ENCODE peak calls at places on chromosomes 6 and 20, in four cellular contexts. One of them, this sample, is unnamed.

GRCh38 chr6:56637640-56638039 is 5.0 kb downstream of the DST start:
- DNase-seq in HepG2: peak
- DNase-seq in H1: no peak
- DNase-seq in GM12878: peak
- DNase-seq in this sample: peak

GRCh38 chr20:52191132-52191435 is 495 bp downstream of the ZFP64 start:
- DNase-seq in HepG2: no peak
- DNase-seq in H1: no peak
- DNase-seq in GM12878: no peak
- DNase-seq in this sample: peak

GRCh38 chr6:166529571-166529970 is 56.9 kb downstream of the RAMACL start:
- DNase-seq in HepG2: no peak
- DNase-seq in H1: no peak
- DNase-seq in GM12878: no peak
- DNase-seq in this sample: no peak

GRCh38 chr20:23132930-23133559 is 46.9 kb upstream of the CD93 start:
- DNase-seq in HepG2: no peak
- DNase-seq in H1: no peak
- DNase-seq in GM12878: no peak
- DNase-seq in this sample: no peak

GRCh38 chr6:161080263-161080970 is 88.8 kb downstream of the MAP3K4 start:
- DNase-seq in HepG2: no peak
- DNase-seq in H1: no peak
- DNase-seq in GM12878: no peak
- DNase-seq in this sample: no peak

GRCh38 chr6:18080544-18080943 is 41.9 kb downstream of the NHLRC1 start:
- DNase-seq in HepG2: no peak
- DNase-seq in H1: no peak
- DNase-seq in GM12878: no peak
- DNase-seq in this sample: no peak

GRCh38 chr6:108955329-108955949 is 107.2 kb downstream of the ARMC2 start:
- DNase-seq in HepG2: no peak
- DNase-seq in H1: no peak
- DNase-seq in GM12878: no peak
- DNase-seq in this sample: no peak

GRCh38 chr6:32168807-32169206 is 4.4 kb downstream of the EGFL8 start:
- DNase-seq in HepG2: no peak
- DNase-seq in H1: no peak
- DNase-seq in GM12878: no peak
- DNase-seq in this sample: no peak

GRCh38 chr20:62485062-62485700 is 9.4 kb upstream of the GATA5 start:
- DNase-seq in HepG2: no peak
- DNase-seq in H1: no peak
- DNase-seq in GM12878: no peak
- DNase-seq in this sample: no peak

GRCh38 chr20:61744691-61745396 is 320.8 kb downstream of the TAF4 start:
- DNase-seq in HepG2: no peak
- DNase-seq in H1: no peak
- DNase-seq in GM12878: no peak
- DNase-seq in this sample: no peak

DNA sequence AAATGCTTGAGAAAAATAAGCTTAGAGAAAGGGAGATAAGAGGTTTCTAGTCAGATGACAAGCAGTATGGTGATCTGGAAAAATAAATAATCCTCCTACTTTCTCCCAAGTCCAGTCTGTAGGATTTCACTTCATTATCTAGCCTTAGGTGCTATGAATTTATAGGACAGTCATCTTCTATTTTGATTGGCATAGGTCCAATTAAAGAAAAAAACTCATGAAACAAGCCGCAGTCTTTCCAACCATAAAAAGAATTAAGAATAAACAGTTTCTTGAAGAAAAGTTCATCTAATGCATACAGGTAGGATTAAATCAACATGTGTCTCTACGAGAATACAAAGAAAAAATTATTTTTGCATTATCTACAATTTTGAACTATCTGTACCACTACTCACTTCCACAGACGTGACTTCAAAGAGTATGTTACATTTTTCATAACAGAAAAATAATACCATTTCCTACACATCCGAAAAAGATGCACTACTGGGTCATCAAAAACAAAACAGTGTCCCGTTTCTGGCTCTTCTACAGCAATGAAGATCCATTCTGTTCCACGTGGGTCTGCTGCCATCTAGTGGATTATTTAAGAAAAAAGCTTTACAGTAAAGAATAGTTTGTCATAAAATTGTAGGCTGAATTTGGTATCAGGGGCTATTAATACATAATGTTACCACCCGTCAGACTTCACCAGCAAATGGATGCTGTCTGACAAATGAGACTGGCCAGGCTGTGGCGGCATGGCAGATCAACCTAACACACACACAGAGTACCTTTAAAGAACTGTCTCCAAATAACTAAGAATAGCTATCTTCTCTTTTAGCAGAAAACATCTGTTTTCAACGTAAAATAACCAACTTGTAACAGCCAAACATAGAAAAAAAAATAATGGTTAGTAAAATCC is 28.9 kb downstream of the STX7 start:
- DNase-seq in HepG2: peak
- DNase-seq in H1: no peak
- DNase-seq in GM12878: peak
- DNase-seq in this sample: peak
- TF ChIP-seq ZNF274 in HepG2: no peak
- TF ChIP-seq ZNF274 in H1: no peak
- TF ChIP-seq ZNF274 in GM12878: no peak
- TF ChIP-seq ZNF274 in this sample: no peak

GRCh38 chr20:48708116-48708515 is 119.7 kb downstream of the PREX1 start:
- DNase-seq in HepG2: no peak
- DNase-seq in H1: no peak
- DNase-seq in GM12878: no peak
- DNase-seq in this sample: no peak
- TF ChIP-seq SUZ12 in HepG2: no peak
- TF ChIP-seq SUZ12 in H1: no peak
- TF ChIP-seq SUZ12 in GM12878: no peak
- TF ChIP-seq SUZ12 in this sample: no peak

GRCh38 chr20:50379991-50380696 is 130.0 kb upstream of the PTPN1 start:
- DNase-seq in HepG2: no peak
- DNase-seq in H1: no peak
- DNase-seq in GM12878: no peak
- DNase-seq in this sample: no peak
- H3K9ac ChIP-seq in HepG2: peak
- H3K9ac ChIP-seq in H1: no peak
- H3K9ac ChIP-seq in GM12878: no peak
- H3K9ac ChIP-seq in this sample: no peak

GRCh38 chr6:156560476-156560875 is 216.7 kb upstream of the ARID1B start:
- DNase-seq in HepG2: no peak
- DNase-seq in H1: no peak
- DNase-seq in GM12878: no peak
- DNase-seq in this sample: no peak

GRCh38 chr6:156559151-156559690 is 218.0 kb upstream of the ARID1B start:
- DNase-seq in HepG2: no peak
- DNase-seq in H1: no peak
- DNase-seq in GM12878: no peak
- DNase-seq in this sample: no peak

GRCh38 chr6:156555117-156555516 is 222.1 kb upstream of the ARID1B start:
- DNase-seq in HepG2: no peak
- DNase-seq in H1: no peak
- DNase-seq in GM12878: no peak
- DNase-seq in this sample: no peak

GRCh38 chr6:156556830-156557229 is 220.3 kb upstream of the ARID1B start:
- DNase-seq in HepG2: no peak
- DNase-seq in H1: no peak
- DNase-seq in GM12878: no peak
- DNase-seq in this sample: no peak

GRCh38 chr6:156557269-156557885 is 219.8 kb upstream of the ARID1B start:
- DNase-seq in HepG2: peak
- DNase-seq in H1: no peak
- DNase-seq in GM12878: no peak
- DNase-seq in this sample: peak
- TF ChIP-seq ZNF274 in HepG2: no peak
- TF ChIP-seq ZNF274 in H1: no peak
- TF ChIP-seq ZNF274 in GM12878: no peak
- TF ChIP-seq ZNF274 in this sample: no peak

GRCh38 chr6:140602431-140602836 is 1228.0 kb upstream of the CITED2 start:
- DNase-seq in HepG2: no peak
- DNase-seq in H1: no peak
- DNase-seq in GM12878: no peak
- DNase-seq in this sample: no peak
- TF ChIP-seq SUZ12 in HepG2: no peak
- TF ChIP-seq SUZ12 in H1: no peak
- TF ChIP-seq SUZ12 in GM12878: no peak
- TF ChIP-seq SUZ12 in this sample: no peak

This sample was measured in NT2/D1.